ENCODE peak calls at places on chromosomes 4 and X, in four cellular contexts. I is H9, H is hepatocyte, X is neuronal stem cell. M is an unnamed sample. For H3K4me1, the result is how much of the 10 kb centered on the place peaks cover.

GRCh38 chr4:126611900-126612299 is 1020.9 kb upstream of the INTU start:
- DNase-seq in I (no peak), H (no peak), X (no peak), M (no peak)

GRCh38 chrX:31212856-31213748 is 141.3 kb upstream of the FTHL17 start:
- DNase-seq in I (no peak), H (no peak), X (no peak), M (no peak)

GRCh38 chr4:70833701-70834100 is 6.0 kb downstream of the GRSF1 start:
- DNase-seq in I (no peak), H (no peak), X (no peak), M (no peak)

GRCh38 chrX:65750674-65751469 is 83.4 kb downstream of the MSN start:
- DNase-seq in I (no peak), H (no peak), X (no peak), M (no peak)

GRCh38 chr4:56787380-56787779 is 34.1 kb downstream of the SPINK2 start:
- DNase-seq in I (no peak), H (peak), X (no peak), M (peak)

GRCh38 chr4:149928507-149928906 is 112.9 kb upstream of the IQCM start:
- DNase-seq in I (no peak), H (no peak), X (no peak), M (no peak)

GRCh38 chrX:25013593-25014365 is 2.0 kb downstream of the ARX start:
- DNase-seq in I (no peak), H (peak), X (no peak), M (peak)

GRCh38 chr4:94939791-94940530 is 182.2 kb downstream of the BMPR1B start:
- DNase-seq in I (no peak), H (no peak), X (no peak), M (no peak)

GRCh38 chrX:25025615-25026014 is 9.8 kb upstream of the ARX start:
- DNase-seq in I (no peak), H (no peak), X (no peak), M (no peak)

GRCh38 chr4:148112231-148112982 is 329.8 kb downstream of the NR3C2 start:
- DNase-seq in I (no peak), H (peak), X (no peak), M (no peak)

GRCh38 chr4:38102942-38103604 is 142.9 kb downstream of the PTTG2 start:
- DNase-seq in I (no peak), H (no peak), X (no peak), M (no peak)

GRCh38 chrX:53716328-53717088 is 30.0 kb upstream of the HUWE1 start:
- DNase-seq in I (no peak), H (no peak), X (no peak), M (no peak)

GRCh38 chr4:109701566-109702399 is 1.5 kb downstream of the CASP6 start:
- DNase-seq in I (peak), H (peak), X (no peak), M (peak)

GRCh38 chr4:80459918-80460473 is 124.5 kb downstream of the CFAP299 start:
- DNase-seq in I (no peak), H (no peak), X (no peak), M (no peak)

GRCh38 chr4:25843340-25844097 is 19.3 kb downstream of the SEL1L3 start:
- DNase-seq in I (no peak), H (no peak), X (no peak), M (no peak)

GRCh38 chrX:150544222-150544787 is 24.1 kb upstream of the MTM1 start:
- DNase-seq in I (peak), H (no peak), X (no peak), M (peak)

GRCh38 chr4:128961405-128961804 is 131.9 kb downstream of the SCLT1 start:
- DNase-seq in I (no peak), H (no peak), X (no peak), M (no peak)

GRCh38 chrX:72097081-72097480 is 34.6 kb downstream of the RTL5 start:
- DNase-seq in I (no peak), H (no peak), X (no peak), M (no peak)

GRCh38 chr4:37389369-37389765 is 144.8 kb downstream of the NWD2 start:
- DNase-seq in I (peak), H (no peak), X (no peak), M (peak)

GRCh38 chr4:3045500-3045850 is 28.9 kb downstream of the HTT-AS start:
- DNase-seq in I (no peak), H (no peak), X (no peak), M (no peak)

GRCh38 chrX:43940811-43941210 is 32.4 kb downstream of the NDP start:
- DNase-seq in I (peak), H (peak), X (no peak), M (no peak)

GRCh38 chr4:1072830-1073446 is 40.4 kb downstream of the RNF212 start:
- DNase-seq in I (peak), H (peak), X (peak), M (peak)

GRCh38 chrX:48573690-48574269 is 504 bp upstream of the RBM3 start:
- DNase-seq in I (no peak), H (peak), X (peak), M (no peak)

GRCh38 chr4:23728393-23728792 is 161.5 kb downstream of the PPARGC1A start:
- DNase-seq in I (no peak), H (no peak), X (no peak), M (no peak)

GRCh38 chr4:109994415-109994827 is 81.7 kb downstream of the EGF start:
- DNase-seq in I (no peak), H (no peak), X (no peak), M (no peak)

GRCh38 chr4:183912585-183912984 is 7.5 kb downstream of the STOX2 start:
- DNase-seq in I (no peak), H (no peak), X (no peak), M (no peak)

GRCh38 chr4:158667651-158668198 is 4.0 kb downstream of the C4orf46 start:
- DNase-seq in I (no peak), H (peak), X (no peak), M (no peak)

GRCh38 chr4:6834867-6835266 is 52.3 kb downstream of the KIAA0232 start:
- DNase-seq in I (no peak), H (no peak), X (no peak), M (no peak)

GRCh38 chr4:127506283-127506682 is 126.5 kb upstream of the INTU start:
- DNase-seq in I (no peak), H (no peak), X (no peak), M (no peak)

GRCh38 chrX:136839196-136839595 is 41.3 kb downstream of the RBMX start:
- DNase-seq in I (no peak), H (no peak), X (no peak), M (no peak)

GRCh38 chr4:57605374-57605773 is 495.2 kb upstream of the IGFBP7 start:
- DNase-seq in I (no peak), H (no peak), X (no peak), M (no peak)

GRCh38 chr4:165326831-165327210 is 648 bp upstream of the MSMO1 start:
- DNase-seq in I (peak), H (peak), X (no peak), M (peak)
- H3K4me1 ChIP-seq in I (under half), H (under half), X (under half), M (under half)

DNA sequence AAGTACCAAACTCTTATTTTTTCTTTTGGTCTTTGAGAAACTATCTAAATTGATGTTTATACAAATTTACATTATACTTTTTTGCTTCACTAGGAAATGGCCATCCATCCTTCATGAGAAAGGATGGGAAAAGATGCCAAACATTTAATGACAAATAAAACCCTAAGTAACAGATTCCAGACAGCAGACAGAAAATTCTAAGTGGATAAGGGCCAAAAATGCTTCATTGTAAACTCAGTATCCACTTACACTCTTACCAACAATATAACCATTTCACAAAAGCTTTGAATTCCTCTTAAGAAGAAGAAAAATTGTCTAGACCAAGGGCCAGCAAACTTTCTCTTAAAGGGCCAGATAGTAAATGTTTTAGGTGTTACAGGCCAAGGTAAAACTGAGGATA is 3.5 kb downstream of the GUCY1B1 start:
- DNase-seq in I (no peak), H (peak), X (no peak), M (no peak)
- H3K27ac ChIP-seq in I (no peak), H (peak), X (no peak), M (no peak)

GRCh38 chrX:19638968-19639539 is 123.7 kb upstream of the MAP3K15 start:
- DNase-seq in I (no peak), H (no peak), X (no peak), M (no peak)

GRCh38 chrX:19643203-19643602 is 127.9 kb upstream of the MAP3K15 start:
- DNase-seq in I (no peak), H (no peak), X (no peak), M (no peak)

GRCh38 chrX:19640063-19640462 is 124.8 kb upstream of the MAP3K15 start:
- DNase-seq in I (no peak), H (no peak), X (no peak), M (no peak)

GRCh38 chrX:19642517-19643109 is 127.3 kb upstream of the MAP3K15 start:
- DNase-seq in I (no peak), H (no peak), X (no peak), M (no peak)

GRCh38 chrX:19640693-19641374 is 125.5 kb upstream of the MAP3K15 start:
- DNase-seq in I (no peak), H (no peak), X (no peak), M (no peak)
- H3K4me1 ChIP-seq in I (under half), H (under half), X (under half), M (under half)

GRCh38 chr4:153511104-153511503 is 44.9 kb downstream of the TMEM131L start:
- DNase-seq in I (no peak), H (no peak), X (no peak), M (no peak)

GRCh38 chr4:153514001-153514526 is 47.9 kb downstream of the TMEM131L start:
- DNase-seq in I (no peak), H (no peak), X (no peak), M (no peak)

GRCh38 chr4:153512952-153513500 is 46.9 kb downstream of the TMEM131L start:
- DNase-seq in I (no peak), H (no peak), X (no peak), M (no peak)

GRCh38 chr4:153512162-153512852 is 46.1 kb downstream of the TMEM131L start:
- DNase-seq in I (no peak), H (no peak), X (no peak), M (no peak)

GRCh38 chr4:153513596-153513995 is 47.4 kb downstream of the TMEM131L start:
- DNase-seq in I (no peak), H (no peak), X (no peak), M (no peak)
- H3K27ac ChIP-seq in I (no peak), H (no peak), X (no peak), M (no peak)

GRCh38 chr4:54783402-54784110 is 125.8 kb downstream of the KIT start:
- DNase-seq in I (no peak), H (no peak), X (no peak), M (no peak)

GRCh38 chr4:54784188-54784671 is 126.5 kb downstream of the KIT start:
- DNase-seq in I (no peak), H (peak), X (no peak), M (no peak)

GRCh38 chr4:54779797-54780196 is 122.0 kb downstream of the KIT start:
- DNase-seq in I (no peak), H (no peak), X (no peak), M (no peak)

DNA sequence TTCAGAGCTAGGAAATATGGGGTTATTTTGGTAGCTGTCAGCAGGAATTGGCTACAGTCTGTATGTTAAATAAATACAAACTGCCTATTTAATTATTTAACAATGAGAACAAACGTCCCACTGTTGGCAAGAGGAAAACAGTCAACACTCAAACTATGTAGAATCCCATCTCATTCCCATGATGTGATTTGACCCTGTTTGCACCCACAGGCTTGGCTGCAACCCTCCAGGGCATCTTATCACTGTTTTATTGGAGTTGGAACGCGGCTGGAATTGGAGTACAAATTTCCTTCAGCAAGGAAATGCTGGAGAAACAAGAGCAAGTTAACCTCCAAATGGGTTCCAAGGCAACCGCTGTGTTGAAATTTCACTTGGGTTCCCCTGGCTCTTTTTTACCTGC is 124.0 kb downstream of the KIT start:
- DNase-seq in I (no peak), H (no peak), X (no peak), M (no peak)
- H3K4me1 ChIP-seq in I (under half), H (under half), X (under half), M (under half)

GRCh38 chrX:130174051-130174704 is 2.4 kb downstream of the RAB33A start:
- DNase-seq in I (no peak), H (no peak), X (no peak), M (no peak)
- H3K27ac ChIP-seq in I (no peak), H (peak), X (no peak), M (no peak)

DNA sequence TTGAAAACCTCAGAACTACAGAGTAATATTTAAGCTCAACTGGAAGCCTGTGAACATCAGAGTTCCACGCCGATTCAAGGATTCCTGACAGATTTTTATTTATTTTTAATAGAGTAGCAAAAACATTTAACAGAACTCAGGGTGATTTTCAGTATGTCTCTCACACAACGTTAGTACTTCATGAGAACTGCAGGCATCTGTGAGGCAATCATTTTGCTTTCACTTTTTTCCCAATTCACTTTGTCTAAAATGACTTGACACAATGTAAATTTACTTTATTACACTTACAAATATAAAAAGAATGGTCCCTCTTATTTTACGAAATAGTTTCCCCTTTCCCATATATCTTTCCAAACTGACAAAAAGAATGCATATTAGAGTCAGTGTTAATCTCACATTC is 869.5 kb upstream of the EPHA5 start:
- DNase-seq in I (no peak), H (no peak), X (no peak), M (no peak)
- H3K4me1 ChIP-seq in I (under half), H (under half), X (under half), M (under half)

M was measured in neural progenitor cell.